ENCODE peak calls at places on chromosomes 2 and 18, in nine cellular contexts. X, Y, D, K, P, E, B, W and H are unnamed samples.

GRCh38 chr2:84959494-84960156 is 11.3 kb upstream of the KCMF1 start:
- DNase-seq in X (no peak), Y (no peak), D (no peak), K (no peak), P (no peak), E (no peak), B (no peak), W (no peak), H (no peak)

GRCh38 chr2:160906878-160907277 is 253.3 kb upstream of the TANK start:
- DNase-seq in X (no peak), Y (peak; percentile 6), D (no peak), K (no peak), P (no peak), E (no peak), B (no peak), W (no peak), H (no peak)

GRCh38 chr18:48818329-48819254 is 132.2 kb downstream of the SMAD7 start:
- DNase-seq in X (no peak), Y (no peak), D (peak; percentile 49), K (peak; percentile 12), P (no peak), E (peak; percentile 17), B (peak; percentile 58), W (no peak), H (peak; percentile 25)

GRCh38 chr2:193428336-193428818 is 1233.6 kb upstream of the TMEFF2 start:
- DNase-seq in X (no peak), Y (no peak), D (no peak), K (no peak), P (no peak), E (no peak), B (no peak), W (no peak), H (no peak)

GRCh38 chr2:218264773-218265601 is 4.2 kb downstream of the GPBAR1 start:
- DNase-seq in X (no peak), Y (no peak), D (peak; percentile 72), K (no peak), P (no peak), E (no peak), B (no peak), W (no peak), H (peak; percentile 53)

GRCh38 chr2:234686088-234686890 is 189.4 kb upstream of the ARL4C start:
- DNase-seq in X (no peak), Y (peak; percentile 17), D (no peak), K (no peak), P (no peak), E (no peak), B (peak; percentile 48), W (no peak), H (no peak)

GRCh38 chr2:239047861-239048260 is 200.0 kb downstream of the TWIST2 start:
- DNase-seq in X (no peak), Y (no peak), D (no peak), K (no peak), P (no peak), E (no peak), B (no peak), W (no peak), H (no peak)

GRCh38 chr2:74186038-74186437 is 7.4 kb upstream of the MOB1A start:
- DNase-seq in X (peak; percentile 75), Y (no peak), D (peak; percentile 82), K (no peak), P (no peak), E (no peak), B (no peak), W (no peak), H (no peak)

GRCh38 chr2:171347158-171347557 is 86.6 kb downstream of the METTL8 start:
- DNase-seq in X (peak; percentile 21), Y (peak; percentile 23), D (no peak), K (no peak), P (no peak), E (no peak), B (no peak), W (no peak), H (no peak)

GRCh38 chr2:126771501-126772195 is 115.7 kb downstream of the GYPC start:
- DNase-seq in X (no peak), Y (no peak), D (peak; percentile 60), K (no peak), P (no peak), E (no peak), B (no peak), W (no peak), H (peak; percentile 54)

GRCh38 chr2:64654063-64654811 is 524 bp upstream of the SERTAD2 start:
- DNase-seq in X (peak; percentile 42), Y (peak; percentile 87), D (peak; percentile 95), K (peak; percentile 76), P (peak; percentile 47), E (peak; percentile 78), B (peak; percentile 90), W (peak; percentile 55), H (peak; percentile 93)

GRCh38 chr18:54777118-54777791 is 51.0 kb upstream of the RAB27B start:
- DNase-seq in X (no peak), Y (no peak), D (no peak), K (no peak), P (no peak), E (no peak), B (no peak), W (no peak), H (no peak)

GRCh38 chr18:54774971-54775665 is 53.2 kb upstream of the RAB27B start:
- DNase-seq in X (no peak), Y (no peak), D (no peak), K (no peak), P (no peak), E (no peak), B (no peak), W (no peak), H (no peak)

GRCh38 chr18:54774423-54774822 is 53.9 kb upstream of the RAB27B start:
- DNase-seq in X (no peak), Y (no peak), D (no peak), K (no peak), P (no peak), E (no peak), B (no peak), W (no peak), H (no peak)

GRCh38 chr18:54776282-54776977 is 51.8 kb upstream of the RAB27B start:
- DNase-seq in X (no peak), Y (no peak), D (no peak), K (peak; percentile 35), P (no peak), E (no peak), B (peak; percentile 63), W (no peak), H (no peak)

DNA sequence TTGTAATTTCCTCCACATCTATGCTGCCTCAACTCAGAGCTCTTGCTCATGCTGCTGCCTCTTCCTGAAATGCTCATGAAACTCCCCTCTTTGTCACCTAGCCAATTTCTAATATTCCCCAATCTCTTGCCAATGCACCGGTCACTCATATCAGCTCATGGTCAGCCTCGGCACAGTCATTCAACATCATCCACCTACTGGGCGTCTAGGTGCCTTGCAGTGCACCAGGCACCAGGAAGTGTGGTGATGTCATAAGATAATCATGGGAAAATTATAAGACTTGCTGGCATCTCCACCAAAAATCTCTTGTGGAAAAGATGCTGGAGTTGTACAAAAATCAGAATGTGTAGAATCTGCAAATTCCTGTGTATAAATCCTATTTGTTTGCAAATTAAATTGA is 52.6 kb upstream of the RAB27B start:
- DNase-seq in X (no peak), Y (no peak), D (no peak), K (no peak), P (no peak), E (no peak), B (no peak), W (no peak), H (no peak)
- TF ChIP-seq CTCF in X (no peak), Y (peak; percentile 54), D (no peak), K (no peak), P (no peak), E (no peak), B (no peak), W (no peak), H (no peak)

GRCh38 chr2:66481100-66481549 is 46.2 kb downstream of the MEIS1 start:
- DNase-seq in X (no peak), Y (peak; percentile 92), D (no peak), K (no peak), P (no peak), E (no peak), B (no peak), W (no peak), H (no peak)
- H3K27ac ChIP-seq in X (no peak overlapping the region), Y (peak overlapping the region; percentile 98), D (peak overlapping the region; percentile 26), K (no peak overlapping the region), P (no peak overlapping the region), E (peak overlapping the region; percentile 82), B (no peak overlapping the region), W (no peak overlapping the region), H (no peak overlapping the region)

DNA sequence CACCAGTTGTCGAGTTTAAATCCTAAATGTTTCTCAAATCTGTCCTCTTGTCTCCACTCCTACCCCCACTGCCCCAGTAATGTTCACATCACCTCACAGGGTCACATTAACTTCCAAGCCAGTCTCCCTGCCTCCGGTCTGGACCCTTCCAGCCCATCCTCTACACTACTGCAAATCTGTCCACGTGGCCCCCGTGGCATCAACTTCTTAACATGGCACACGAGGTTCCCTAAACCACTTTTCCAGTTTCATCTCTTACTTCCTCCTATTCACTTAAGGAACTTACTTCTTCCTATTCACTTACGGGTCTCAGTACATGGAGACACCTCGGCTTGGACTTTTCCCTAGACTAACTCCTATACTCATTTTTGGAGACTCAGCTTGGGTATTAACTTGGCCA is 27.0 kb downstream of the MRPL33 start:
- DNase-seq in X (no peak), Y (no peak), D (no peak), K (no peak), P (no peak), E (no peak), B (no peak), W (no peak), H (no peak)
- TF ChIP-seq CTCF in X (no peak), Y (no peak), D (no peak), K (no peak), P (no peak), E (no peak), B (no peak), W (no peak), H (no peak)

DNA sequence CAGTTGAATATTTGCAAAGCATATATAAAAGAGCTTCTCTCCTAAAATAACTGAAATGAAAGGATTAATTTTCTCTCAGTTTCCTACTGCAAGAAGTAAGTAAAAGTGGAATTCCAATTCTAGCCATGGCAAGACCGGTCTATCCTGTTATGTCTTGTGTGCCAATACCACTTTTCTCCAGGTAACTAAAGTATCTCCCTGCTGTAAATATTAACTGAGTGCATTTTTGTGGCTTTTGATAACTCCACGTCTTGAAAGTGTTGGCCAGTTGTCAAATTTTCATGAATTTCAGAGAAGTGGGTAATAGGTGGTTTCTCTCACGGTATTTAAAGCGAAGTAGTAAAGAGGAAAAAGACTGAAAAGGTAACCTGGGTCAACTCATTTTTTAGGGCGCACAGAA is 225.9 kb downstream of the NEDD4L start:
- DNase-seq in X (no peak), Y (no peak), D (no peak), K (no peak), P (no peak), E (no peak), B (no peak), W (no peak), H (no peak)
- H3K27ac ChIP-seq in X (no peak overlapping the region), Y (no peak overlapping the region), D (no peak overlapping the region), K (no peak overlapping the region), P (no peak overlapping the region), E (peak overlapping the region; percentile 55), B (no peak overlapping the region), W (no peak overlapping the region), H (peak overlapping the region; percentile 53)

GRCh38 chr2:220442012-220442411 is 814.6 kb downstream of the SLC4A3 start:
- DNase-seq in X (no peak), Y (no peak), D (no peak), K (no peak), P (no peak), E (no peak), B (no peak), W (no peak), H (no peak)
- TF ChIP-seq CTCF in X (no peak), Y (no peak), D (no peak), K (no peak), P (no peak), E (no peak), B (no peak), W (no peak), H (no peak)